ENCODE peak calls at places on chromosomes 5 and 9, in five cellular contexts. I, A, F, M and D are unnamed samples.

GRCh38 chr5:21663082-21663481 is 1190.1 kb downstream of the CDH12 start:
- DNase-seq in I (no peak), M (no peak), F (no peak), A (no peak), D (no peak)

GRCh38 chr5:76617229-76617628 is 6.0 kb downstream of the F2RL2 start:
- DNase-seq in F (no peak), M (no peak), A (no peak), I (no peak), D (no peak)

GRCh38 chr5:168219515-168220410 is 71.7 kb upstream of the WWC1 start:
- DNase-seq in I (peak), M (peak), F (no peak), A (peak), D (peak)

GRCh38 chr5:16736158-16736994 is 119.6 kb upstream of the RETREG1 start:
- DNase-seq in F (no peak), M (no peak), A (no peak), I (no peak), D (no peak)

GRCh38 chr5:134289509-134290113 is 63.7 kb upstream of the PPP2CA start:
- DNase-seq in M (peak), F (peak), I (peak), A (peak), D (peak)

GRCh38 chr9:98861881-98862501 is 54.5 kb downstream of the GALNT12 start:
- DNase-seq in A (no peak), F (no peak), M (no peak), I (no peak), D (no peak)

GRCh38 chr5:156314416-156314815 is 12.5 kb upstream of the SGCD start:
- DNase-seq in M (no peak), F (no peak), A (no peak), I (no peak), D (no peak)

GRCh38 chr5:68593211-68593701 is 377.7 kb downstream of the PIK3R1 start:
- DNase-seq in M (no peak), I (no peak), F (no peak), A (peak), D (no peak)

GRCh38 chr5:134059758-134060495 is 54.6 kb upstream of the TCF7 start:
- DNase-seq in M (no peak), I (no peak), F (no peak), A (no peak), D (no peak)

GRCh38 chr9:136014928-136015633 is 53.9 kb upstream of the UBAC1 start:
- DNase-seq in I (no peak), M (no peak), A (peak), F (no peak), D (no peak)

GRCh38 chr9:128145536-128145935 is 3.7 kb upstream of the LCN2 start:
- DNase-seq in I (no peak), M (no peak), F (no peak), A (peak), D (no peak)

GRCh38 chr9:91978739-91979414 is 28.8 kb upstream of the ROR2 start:
- DNase-seq in I (no peak), A (peak), F (no peak), M (no peak), D (no peak)

GRCh38 chr5:172453206-172453985 is 929 bp downstream of the SH3PXD2B start:
- DNase-seq in M (no peak), F (no peak), A (peak), I (no peak), D (no peak)

GRCh38 chr5:45101146-45101545 is 292.4 kb downstream of the MRPS30 start:
- DNase-seq in F (no peak), I (no peak), M (no peak), A (no peak), D (no peak)